ENCODE peak calls at places on chromosomes 13 and 19, in four cellular contexts. One of them, this sample, is unnamed.

GRCh38 chr13:67726979-67727378 is 496.8 kb upstream of the PCDH9 start:
- DNase-seq in K562: no peak
- DNase-seq in HEK293T: no peak
- DNase-seq in HepG2: peak; percentile 1
- DNase-seq in this sample: no peak

GRCh38 chr19:19315444-19315843 is 4.9 kb downstream of the SUGP1 start:
- DNase-seq in HepG2: no peak
- DNase-seq in HEK293T: no peak
- DNase-seq in K562: no peak
- DNase-seq in this sample: no peak

GRCh38 chr19:44925114-44925891 is 10.9 kb downstream of the APOC1 start:
- DNase-seq in HepG2: peak; percentile 95
- DNase-seq in HEK293T: no peak
- DNase-seq in K562: no peak
- DNase-seq in this sample: no peak

GRCh38 chr19:19105365-19106060 is 32.8 kb downstream of the TMEM161A start:
- DNase-seq in K562: peak; percentile 92
- DNase-seq in HEK293T: peak; percentile 89
- DNase-seq in HepG2: peak; percentile 48
- DNase-seq in this sample: peak; percentile 13

GRCh38 chr19:1276620-1277007 is 1.3 kb downstream of the FAM174C start:
- DNase-seq in HepG2: no peak
- DNase-seq in HEK293T: no peak
- DNase-seq in K562: no peak
- DNase-seq in this sample: no peak

GRCh38 chr13:59734393-59734792 is 429.3 kb downstream of the DIAPH3 start:
- DNase-seq in K562: no peak
- DNase-seq in HEK293T: no peak
- DNase-seq in HepG2: no peak
- DNase-seq in this sample: peak; percentile 93

GRCh38 chr19:34428549-34429285 is 536 bp downstream of the UBA2 start:
- DNase-seq in HEK293T: peak; percentile 42
- DNase-seq in K562: peak; percentile 68
- DNase-seq in HepG2: peak; percentile 2
- DNase-seq in this sample: no peak

GRCh38 chr13:51999525-51999924 is 11.7 kb downstream of the ATP7B start:
- DNase-seq in K562: no peak
- DNase-seq in HepG2: no peak
- DNase-seq in HEK293T: no peak
- DNase-seq in this sample: no peak

GRCh38 chr13:101150998-101151397 is 265.3 kb downstream of the NALCN start:
- DNase-seq in K562: no peak
- DNase-seq in HepG2: no peak
- DNase-seq in HEK293T: no peak
- DNase-seq in this sample: no peak

DNA sequence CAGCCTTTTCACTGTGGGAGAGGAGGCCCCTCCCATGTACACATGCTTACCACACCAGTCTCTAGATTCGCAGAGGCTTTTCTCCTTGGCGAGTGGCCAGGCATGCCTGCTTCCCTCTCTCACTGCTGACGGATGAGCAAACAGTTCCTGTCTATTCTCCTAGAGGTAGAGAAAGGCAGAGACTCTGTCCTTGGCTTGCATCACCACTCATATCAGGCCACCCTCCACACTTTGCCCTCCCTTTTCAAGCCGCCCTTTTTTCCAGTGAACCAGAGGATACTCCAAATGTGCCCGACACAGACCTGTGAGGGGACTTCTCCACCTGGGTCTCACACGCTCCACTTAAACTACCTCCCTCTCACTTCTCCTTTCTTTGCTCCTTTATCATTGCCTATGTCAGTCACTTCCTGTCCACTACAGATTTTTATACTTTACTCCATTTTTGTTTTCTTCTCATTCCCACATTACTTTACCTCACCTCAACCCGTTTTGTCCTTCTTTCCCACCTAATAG is 284.6 kb downstream of the DNAJC15 start:
- DNase-seq in HepG2: peak; percentile 86
- DNase-seq in HEK293T: no peak
- DNase-seq in K562: no peak
- DNase-seq in this sample: peak; percentile 68
- TF ChIP-seq TARDBP in HepG2: no peak
- TF ChIP-seq TARDBP in HEK293T: no peak
- TF ChIP-seq TARDBP in K562: no peak
- TF ChIP-seq TARDBP in this sample: no peak

GRCh38 chr19:53812335-53812734 is 11.8 kb downstream of the NLRP12 start:
- DNase-seq in HepG2: no peak
- DNase-seq in K562: no peak
- DNase-seq in HEK293T: peak; percentile 13
- DNase-seq in this sample: no peak

GRCh38 chr19:53809518-53810186 is 14.5 kb downstream of the NLRP12 start:
- DNase-seq in HepG2: no peak
- DNase-seq in K562: peak; percentile 30
- DNase-seq in HEK293T: peak; percentile 17
- DNase-seq in this sample: no peak

GRCh38 chr19:53810891-53811290 is 13.2 kb downstream of the NLRP12 start:
- DNase-seq in HepG2: no peak
- DNase-seq in K562: no peak
- DNase-seq in HEK293T: no peak
- DNase-seq in this sample: no peak

GRCh38 chr19:53810187-53810546 is 13.9 kb downstream of the NLRP12 start:
- DNase-seq in HEK293T: no peak
- DNase-seq in HepG2: no peak
- DNase-seq in K562: no peak
- DNase-seq in this sample: no peak

GRCh38 chr19:53813996-53814395 is 10.1 kb downstream of the NLRP12 start:
- DNase-seq in HepG2: no peak
- DNase-seq in K562: no peak
- DNase-seq in HEK293T: no peak
- DNase-seq in this sample: no peak
- TF ChIP-seq TARDBP in HepG2: no peak
- TF ChIP-seq TARDBP in K562: no peak
- TF ChIP-seq TARDBP in HEK293T: no peak
- TF ChIP-seq TARDBP in this sample: no peak

GRCh38 chr13:44159633-44160279 is 213.9 kb upstream of the SERP2 start:
- DNase-seq in HepG2: no peak
- DNase-seq in HEK293T: no peak
- DNase-seq in K562: no peak
- DNase-seq in this sample: no peak
- TF ChIP-seq TARDBP in HepG2: no peak
- TF ChIP-seq TARDBP in HEK293T: no peak
- TF ChIP-seq TARDBP in K562: no peak
- TF ChIP-seq TARDBP in this sample: no peak

GRCh38 chr13:77522444-77522843 is 13.1 kb upstream of the SCEL start:
- DNase-seq in K562: no peak
- DNase-seq in HepG2: no peak
- DNase-seq in HEK293T: no peak
- DNase-seq in this sample: no peak

GRCh38 chr13:77521595-77522367 is 13.7 kb upstream of the SCEL start:
- DNase-seq in HepG2: no peak
- DNase-seq in HEK293T: no peak
- DNase-seq in K562: no peak
- DNase-seq in this sample: no peak

GRCh38 chr13:77518266-77518665 is 17.2 kb upstream of the SCEL start:
- DNase-seq in HEK293T: no peak
- DNase-seq in HepG2: no peak
- DNase-seq in K562: no peak
- DNase-seq in this sample: no peak

GRCh38 chr13:77521194-77521593 is 14.3 kb upstream of the SCEL start:
- DNase-seq in HepG2: no peak
- DNase-seq in HEK293T: no peak
- DNase-seq in K562: no peak
- DNase-seq in this sample: no peak

GRCh38 chr13:77519808-77520207 is 15.7 kb upstream of the SCEL start:
- DNase-seq in K562: no peak
- DNase-seq in HEK293T: no peak
- DNase-seq in HepG2: no peak
- DNase-seq in this sample: no peak
- TF ChIP-seq TARDBP in K562: no peak
- TF ChIP-seq TARDBP in HEK293T: no peak
- TF ChIP-seq TARDBP in HepG2: no peak
- TF ChIP-seq TARDBP in this sample: no peak

DNA sequence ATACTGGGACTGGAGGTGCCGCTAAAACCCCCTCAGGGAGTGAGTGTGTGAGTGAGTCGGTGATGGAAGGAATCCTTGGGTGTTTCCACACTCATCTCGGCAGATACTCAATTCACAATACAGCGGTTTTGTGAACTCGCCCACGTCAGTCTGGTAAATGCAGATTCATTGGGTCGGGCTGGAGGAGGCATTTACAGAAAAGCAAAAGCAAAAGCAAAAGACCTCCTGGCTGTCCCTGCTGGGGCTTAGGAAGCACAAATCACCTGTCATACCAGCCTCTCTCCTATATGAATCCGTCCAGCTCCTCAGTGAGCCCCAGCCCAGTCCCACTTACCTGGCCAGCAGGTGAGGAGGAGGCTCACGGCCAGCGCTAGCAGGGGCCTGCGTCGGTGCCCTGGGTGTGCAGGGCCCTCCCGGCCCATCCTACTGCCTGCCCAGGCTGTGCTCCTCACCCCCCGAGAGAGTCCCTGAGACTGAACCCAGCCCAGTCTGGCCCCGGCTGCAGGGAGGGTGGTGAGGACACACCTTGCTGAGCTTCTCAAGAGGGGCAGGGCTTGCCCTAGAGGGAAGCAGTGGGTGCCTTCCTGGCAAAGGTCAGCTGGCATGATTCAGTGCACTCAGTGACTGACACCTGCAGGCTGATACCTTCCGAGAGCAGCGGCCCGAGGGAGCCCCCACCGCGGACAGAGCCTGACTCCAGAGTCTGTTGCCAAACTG is at the start of gene MUC16:
- DNase-seq in HepG2: no peak
- DNase-seq in K562: no peak
- DNase-seq in HEK293T: no peak
- DNase-seq in this sample: no peak
- TF ChIP-seq TARDBP in HepG2: no peak
- TF ChIP-seq TARDBP in K562: no peak
- TF ChIP-seq TARDBP in HEK293T: no peak
- TF ChIP-seq TARDBP in this sample: no peak

GRCh38 chr13:21119526-21119925 is 56.8 kb downstream of the SKA3 start:
- DNase-seq in HEK293T: no peak
- DNase-seq in K562: no peak
- DNase-seq in HepG2: no peak
- DNase-seq in this sample: no peak
- TF ChIP-seq TARDBP in HEK293T: no peak
- TF ChIP-seq TARDBP in K562: no peak
- TF ChIP-seq TARDBP in HepG2: no peak
- TF ChIP-seq TARDBP in this sample: no peak

GRCh38 chr13:36418022-36418805 is 14.1 kb upstream of the CCNA1 start:
- DNase-seq in HepG2: no peak
- DNase-seq in K562: no peak
- DNase-seq in HEK293T: no peak
- DNase-seq in this sample: peak; percentile 32

GRCh38 chr13:36414461-36414860 is 17.8 kb upstream of the CCNA1 start:
- DNase-seq in HEK293T: no peak
- DNase-seq in K562: no peak
- DNase-seq in HepG2: no peak
- DNase-seq in this sample: no peak

GRCh38 chr13:36420437-36420891 is 11.8 kb upstream of the CCNA1 start:
- DNase-seq in K562: peak; percentile 51
- DNase-seq in HepG2: peak; percentile 61
- DNase-seq in HEK293T: peak; percentile 77
- DNase-seq in this sample: peak; percentile 25

GRCh38 chr13:36421447-36421846 is 10.8 kb upstream of the CCNA1 start:
- DNase-seq in K562: no peak
- DNase-seq in HepG2: no peak
- DNase-seq in HEK293T: no peak
- DNase-seq in this sample: no peak

GRCh38 chr13:36417328-36417727 is 15.0 kb upstream of the CCNA1 start:
- DNase-seq in K562: no peak
- DNase-seq in HepG2: no peak
- DNase-seq in HEK293T: no peak
- DNase-seq in this sample: no peak
- TF ChIP-seq TARDBP in K562: no peak
- TF ChIP-seq TARDBP in HepG2: no peak
- TF ChIP-seq TARDBP in HEK293T: no peak
- TF ChIP-seq TARDBP in this sample: no peak

GRCh38 chr13:79866436-79866835 is 385.5 kb downstream of the NDFIP2 start:
- DNase-seq in K562: no peak
- DNase-seq in HepG2: no peak
- DNase-seq in HEK293T: no peak
- DNase-seq in this sample: no peak

GRCh38 chr13:79859756-79860155 is 378.8 kb downstream of the NDFIP2 start:
- DNase-seq in K562: no peak
- DNase-seq in HEK293T: no peak
- DNase-seq in HepG2: no peak
- DNase-seq in this sample: no peak

GRCh38 chr13:79860757-79861156 is 379.8 kb downstream of the NDFIP2 start:
- DNase-seq in HepG2: no peak
- DNase-seq in HEK293T: no peak
- DNase-seq in K562: no peak
- DNase-seq in this sample: no peak

GRCh38 chr13:79862515-79862914 is 381.6 kb downstream of the NDFIP2 start:
- DNase-seq in HEK293T: no peak
- DNase-seq in HepG2: no peak
- DNase-seq in K562: no peak
- DNase-seq in this sample: no peak

DNA sequence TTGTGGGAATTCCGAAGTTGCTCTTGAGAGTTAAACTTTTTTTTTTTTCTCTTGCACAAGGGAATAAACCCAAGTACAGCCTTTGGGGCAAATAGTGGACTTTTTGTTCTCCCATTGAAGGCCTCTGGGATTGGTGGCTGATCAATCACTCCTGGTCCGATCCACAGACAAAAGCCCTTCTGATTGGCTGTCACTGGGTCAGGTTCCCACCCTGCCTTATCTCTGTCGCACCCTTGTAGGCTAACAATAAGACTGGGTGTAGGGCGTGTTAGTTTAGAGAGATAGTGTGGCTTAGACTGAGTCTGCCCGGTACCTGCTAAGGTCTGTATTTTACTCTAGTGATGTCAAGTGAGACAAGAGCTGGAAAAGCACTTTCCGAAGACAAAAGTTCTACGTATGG is 380.8 kb downstream of the NDFIP2 start:
- DNase-seq in HEK293T: no peak
- DNase-seq in K562: no peak
- DNase-seq in HepG2: no peak
- DNase-seq in this sample: no peak
- TF ChIP-seq TARDBP in HEK293T: no peak
- TF ChIP-seq TARDBP in K562: no peak
- TF ChIP-seq TARDBP in HepG2: no peak
- TF ChIP-seq TARDBP in this sample: no peak